ENCODE peak calls at places on chromosomes 16 and 17, in nine cellular contexts. O, V, J, B, P, H, E, A and S are unnamed samples.

GRCh38 chr16:62077998-62078397 is 41.8 kb upstream of the CDH8 start:
- DNase-seq in O (no peak), V (peak), J (no peak), B (no peak), P (no peak), H (no peak), E (peak), A (no peak), S (no peak)

GRCh38 chr17:45230787-45231480 is 9.2 kb downstream of the FMNL1 start:
- DNase-seq in O (peak), V (no peak), J (peak), B (peak), P (no peak), H (no peak), E (peak), A (no peak), S (no peak)

GRCh38 chr16:67023689-67024088 is 5.3 kb upstream of the CBFB start:
- DNase-seq in O (no peak), V (no peak), J (no peak), B (no peak), P (no peak), H (no peak), E (no peak), A (no peak), S (no peak)

GRCh38 chr16:19460397-19460796 is 42.7 kb downstream of the TMC5 start:
- DNase-seq in O (no peak), V (no peak), J (no peak), B (no peak), P (no peak), H (no peak), E (no peak), A (no peak), S (no peak)

GRCh38 chr16:27335349-27336052 is 21.7 kb downstream of the IL4R start:
- DNase-seq in O (no peak), V (no peak), J (no peak), B (no peak), P (no peak), H (no peak), E (no peak), A (no peak), S (no peak)

GRCh38 chr17:57597531-57598453 is 147.3 kb downstream of the CCDC182 start:
- DNase-seq in O (peak), V (peak), J (peak), B (no peak), P (peak), H (no peak), E (peak), A (peak), S (no peak)

GRCh38 chr16:59459811-59460210 is 725.7 kb upstream of the GOT2 start:
- DNase-seq in O (no peak), V (no peak), J (no peak), B (no peak), P (no peak), H (no peak), E (no peak), A (no peak), S (no peak)

GRCh38 chr17:57112994-57113393 is 27.9 kb downstream of the AKAP1 start:
- DNase-seq in O (no peak), V (no peak), J (no peak), B (no peak), P (no peak), H (no peak), E (no peak), A (no peak), S (no peak)

GRCh38 chr17:67865438-67865837 is 40.1 kb downstream of the BPTF start:
- DNase-seq in O (no peak), V (no peak), J (no peak), B (no peak), P (no peak), H (no peak), E (no peak), A (no peak), S (no peak)

GRCh38 chr16:80277182-80277581 is 263.6 kb upstream of the DYNLRB2 start:
- DNase-seq in O (no peak), V (peak), J (no peak), B (no peak), P (no peak), H (no peak), E (no peak), A (no peak), S (no peak)

GRCh38 chr17:42555122-42555622 is 2.4 kb downstream of the HSD17B1 start:
- DNase-seq in O (no peak), V (no peak), J (no peak), B (no peak), P (no peak), H (no peak), E (no peak), A (no peak), S (no peak)

GRCh38 chr16:66427036-66427446 is at the start of gene BEAN1:
- DNase-seq in O (no peak), V (peak), J (peak), B (peak), P (peak), H (no peak), E (no peak), A (no peak), S (no peak)

GRCh38 chr16:26801628-26802027 is 265.1 kb upstream of the C16orf82 start:
- DNase-seq in O (no peak), V (no peak), J (no peak), B (no peak), P (no peak), H (no peak), E (no peak), A (no peak), S (no peak)

GRCh38 chr17:55402374-55402773 is 19.3 kb downstream of the MMD start:
- DNase-seq in O (no peak), V (no peak), J (no peak), B (no peak), P (no peak), H (no peak), E (no peak), A (no peak), S (no peak)

DNA sequence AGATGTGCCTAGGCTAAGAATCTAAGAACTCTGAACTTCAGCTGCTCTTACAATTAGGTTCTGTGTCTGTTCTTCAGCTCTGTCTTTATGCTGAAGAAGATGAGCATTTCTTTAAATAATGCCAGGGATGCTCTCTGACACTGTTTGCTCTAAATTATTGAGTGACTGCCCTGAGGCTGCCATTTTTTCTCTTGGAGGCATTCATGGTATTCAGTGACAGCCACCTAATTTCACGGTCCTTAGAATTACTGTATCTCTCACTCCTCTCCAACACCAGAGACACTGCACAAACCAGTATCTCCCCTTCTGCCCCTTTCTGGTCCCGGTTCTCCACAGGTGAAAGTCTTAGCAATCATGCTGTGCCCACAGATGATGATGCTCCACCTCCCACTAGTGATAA is 123.6 kb upstream of the MPHOSPH6 start:
- DNase-seq in O (no peak), V (no peak), J (no peak), B (no peak), P (no peak), H (no peak), E (no peak), A (no peak), S (no peak)
- H3K4me3 ChIP-seq in O (no peak), V (no peak), J (no peak), B (no peak), P (no peak), H (no peak), E (no peak), A (no peak), S (no peak)

GRCh38 chr17:6657633-6658287 is 6.2 kb downstream of the C17orf100 start:
- DNase-seq in O (no peak), V (no peak), J (no peak), B (no peak), P (no peak), H (no peak), E (no peak), A (no peak), S (no peak)
- H3K4me3 ChIP-seq in O (no peak), V (peak), J (no peak), B (no peak), P (no peak), H (peak), E (no peak), A (peak), S (peak)

DNA sequence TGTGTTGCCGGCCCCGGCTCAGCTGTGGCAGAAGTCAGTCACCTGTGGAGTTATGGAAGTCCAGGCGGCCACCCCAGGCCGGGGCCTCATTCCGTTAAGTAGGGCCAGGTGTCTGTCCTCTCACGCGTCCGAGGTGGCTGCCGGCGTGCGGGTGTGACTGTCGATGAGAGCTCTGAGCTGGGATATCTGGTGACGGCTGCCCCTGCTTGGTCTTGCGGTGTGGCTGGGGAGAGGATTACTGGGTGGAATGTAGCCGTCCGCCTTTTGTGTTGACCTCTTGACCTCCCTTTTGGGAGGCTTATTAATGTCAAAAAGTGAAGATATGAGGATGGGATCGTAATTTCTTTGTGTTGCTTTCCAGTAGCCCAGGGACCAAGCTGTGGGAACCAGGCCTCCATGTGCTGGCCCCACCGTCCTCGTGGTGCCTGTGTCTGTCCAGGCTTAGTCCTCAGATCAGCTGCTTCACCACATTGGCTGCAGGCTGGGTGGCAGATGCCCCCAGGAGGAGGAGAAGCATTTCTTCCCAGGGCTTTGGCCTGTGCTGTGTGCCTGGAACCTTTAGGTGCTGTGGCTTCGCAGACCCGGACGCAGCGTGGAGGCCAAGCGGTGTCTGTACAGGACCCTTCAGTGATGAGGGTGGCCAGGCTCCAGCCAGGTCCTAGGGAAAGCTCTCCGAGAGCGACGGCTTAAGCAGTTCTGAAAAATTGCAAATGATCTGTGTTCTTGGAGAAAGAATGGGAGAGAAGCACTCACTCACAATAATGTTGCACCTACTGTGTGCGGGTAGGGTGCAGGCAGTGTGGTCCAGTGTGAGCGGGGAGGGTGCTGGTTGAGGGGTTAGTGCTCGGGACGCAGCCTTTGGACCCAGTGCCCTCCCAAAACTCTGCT is 23.2 kb upstream of the ZNF750 start:
- DNase-seq in O (no peak), V (no peak), J (no peak), B (no peak), P (no peak), H (peak), E (no peak), A (no peak), S (no peak)
- H3K4me3 ChIP-seq in O (no peak), V (no peak), J (no peak), B (no peak), P (no peak), H (no peak), E (no peak), A (peak), S (peak)

GRCh38 chr16:29819506-29819905 is 756 bp upstream of the MVP start:
- DNase-seq in O (no peak), V (no peak), J (no peak), B (no peak), P (no peak), H (no peak), E (peak), A (no peak), S (no peak)
- H3K4me3 ChIP-seq in O (no peak), V (no peak), J (peak), B (peak), P (no peak), H (peak), E (peak), A (no peak), S (peak)

GRCh38 chr17:79930077-79930785 is 91.0 kb upstream of the CBX4 start:
- DNase-seq in O (no peak), V (peak), J (no peak), B (no peak), P (no peak), H (no peak), E (no peak), A (no peak), S (no peak)
- H3K4me3 ChIP-seq in O (peak), V (peak), J (peak), B (peak), P (no peak), H (peak), E (peak), A (no peak), S (no peak)

GRCh38 chr17:80861892-80862291 is 129.7 kb upstream of the CHMP6 start:
- DNase-seq in O (peak), V (peak), J (no peak), B (peak), P (no peak), H (peak), E (peak), A (no peak), S (peak)

GRCh38 chr17:80860101-80860671 is 131.5 kb upstream of the CHMP6 start:
- DNase-seq in O (no peak), V (no peak), J (no peak), B (peak), P (no peak), H (no peak), E (no peak), A (no peak), S (no peak)

GRCh38 chr17:80862341-80862969 is 129.2 kb upstream of the CHMP6 start:
- DNase-seq in O (no peak), V (peak), J (no peak), B (peak), P (no peak), H (peak), E (no peak), A (no peak), S (no peak)

GRCh38 chr17:80860703-80861359 is 130.8 kb upstream of the CHMP6 start:
- DNase-seq in O (no peak), V (no peak), J (no peak), B (no peak), P (no peak), H (no peak), E (no peak), A (no peak), S (no peak)

GRCh38 chr17:80861360-80861861 is 130.2 kb upstream of the CHMP6 start:
- DNase-seq in O (no peak), V (no peak), J (no peak), B (peak), P (no peak), H (no peak), E (no peak), A (no peak), S (no peak)
- H3K4me3 ChIP-seq in O (no peak), V (no peak), J (no peak), B (no peak), P (no peak), H (no peak), E (no peak), A (no peak), S (no peak)